ENCODE peak calls at places on chromosomes 7 and 10, in eight cellular contexts. C is activated B cell treated with CpG ODN at 0.5 μM for 24 hours, B is pancreas, A is heart left ventricle, J is osteoblast, N is OCI-LY7, S is foreskin fibroblast, I is HL-60. U is an unnamed sample.

GRCh38 chr7:98107313-98107691 is 640 bp downstream of the LMTK2 start:
- DNase-seq in N (peak), J (peak), A (peak), C (no peak), B (no peak), S (peak), I (no peak), U (no peak)

GRCh38 chr7:92588561-92588960 is 1.6 kb downstream of the FAM133B start:
- DNase-seq in I (peak), N (no peak), J (no peak), C (no peak), B (no peak), A (no peak), S (peak), U (no peak)

GRCh38 chr7:132697032-132697431 is 120.8 kb upstream of the PLXNA4 start:
- DNase-seq in I (no peak), S (no peak), A (no peak), N (no peak), C (no peak), B (no peak), J (no peak), U (no peak)

GRCh38 chr7:142516038-142516501 is 233.2 kb upstream of the PRSS1 start:
- DNase-seq in N (peak), S (peak), B (peak), I (peak), A (no peak), C (no peak), J (peak), U (peak)

GRCh38 chr10:58950618-58951017 is 225.8 kb upstream of the PHYHIPL start:
- DNase-seq in C (no peak), B (no peak), S (peak), N (no peak), J (no peak), A (no peak), I (no peak), U (no peak)

GRCh38 chr10:74206727-74207126 is 55.7 kb downstream of the ADK start:
- DNase-seq in N (no peak), C (no peak), I (no peak), A (no peak), S (no peak), J (no peak), B (peak), U (no peak)

GRCh38 chr10:10798543-10799192 is 219.0 kb upstream of the CELF2 start:
- DNase-seq in J (no peak), B (no peak), I (no peak), N (no peak), S (peak), C (no peak), A (no peak), U (no peak)

GRCh38 chr10:132839061-132839460 is 53.1 kb upstream of the NKX6-2 start:
- DNase-seq in I (no peak), N (no peak), S (no peak), A (no peak), B (no peak), C (no peak), J (no peak), U (no peak)

GRCh38 chr10:110901954-110902819 is 16.8 kb downstream of the BBIP1 start:
- DNase-seq in N (no peak), J (peak), A (no peak), I (no peak), B (no peak), C (no peak), S (peak), U (no peak)

GRCh38 chr10:416091-416515 is 273.4 kb downstream of the DIP2C start:
- DNase-seq in A (no peak), B (no peak), C (no peak), N (peak), J (no peak), I (no peak), S (no peak), U (no peak)

GRCh38 chr7:104299323-104299722 is 29.1 kb upstream of the LHFPL3 start:
- DNase-seq in C (no peak), S (no peak), A (no peak), J (no peak), I (no peak), B (no peak), N (no peak), U (peak)

GRCh38 chr10:10785627-10786333 is 231.9 kb upstream of the CELF2 start:
- DNase-seq in N (no peak), S (peak), I (no peak), C (no peak), A (no peak), B (no peak), J (no peak), U (no peak)

DNA sequence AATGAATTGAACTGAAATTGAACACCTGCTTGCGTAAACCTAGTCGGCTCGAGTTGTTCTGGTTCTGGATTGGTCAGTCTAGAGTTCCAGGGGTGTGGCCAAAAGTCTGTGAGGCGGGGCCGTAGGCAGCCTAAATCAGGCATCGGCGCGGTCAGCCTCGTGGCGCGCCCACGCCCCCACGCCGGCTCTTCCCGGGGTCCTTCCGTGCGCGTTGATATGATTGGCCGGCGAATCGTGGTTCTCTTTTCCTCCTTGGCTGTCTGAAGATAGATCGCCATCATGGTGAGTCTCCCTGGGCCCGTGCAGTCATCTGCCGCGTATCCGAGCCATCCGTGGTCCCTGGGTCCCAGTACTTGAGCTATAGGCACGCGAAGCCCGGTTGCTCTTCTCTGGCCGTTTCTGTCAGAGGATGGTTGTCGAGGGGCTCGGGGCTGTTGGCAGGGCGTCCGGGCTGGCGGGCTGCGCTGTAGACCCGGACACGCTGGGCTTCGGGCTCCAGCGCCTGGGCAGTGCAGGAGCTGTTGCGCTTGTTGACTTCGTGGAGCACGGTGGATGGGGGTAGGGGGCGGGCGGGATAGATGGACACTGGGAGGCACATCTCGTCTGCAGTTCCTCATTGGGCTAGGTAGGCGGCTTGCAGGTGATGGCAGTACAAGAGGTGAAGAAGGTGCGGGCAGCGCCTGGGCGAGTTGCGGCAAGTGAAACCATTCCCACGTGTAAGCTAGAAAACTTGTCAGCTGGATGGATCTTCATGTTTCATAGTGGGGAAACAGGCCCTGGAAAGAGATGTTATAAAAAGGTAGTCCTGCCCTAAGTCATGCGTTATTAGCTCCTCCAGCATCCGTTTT is at the start of gene RPS24:
- DNase-seq in A (peak), J (peak), S (peak), I (peak), C (peak), B (peak), N (peak), U (peak)
- TF ChIP-seq CTCF in A (no peak), J (no peak), S (no peak), I (no peak), C (no peak), B (no peak), N (no peak), U (no peak)

GRCh38 chr7:2248984-2249694 is 7.1 kb downstream of the NUDT1 start:
- DNase-seq in I (no peak), A (peak), J (peak), C (no peak), S (peak), B (no peak), N (no peak), U (no peak)
- TF ChIP-seq CTCF in I (no peak), A (peak), J (peak), C (no peak), S (no peak), B (no peak), N (no peak), U (no peak)

DNA sequence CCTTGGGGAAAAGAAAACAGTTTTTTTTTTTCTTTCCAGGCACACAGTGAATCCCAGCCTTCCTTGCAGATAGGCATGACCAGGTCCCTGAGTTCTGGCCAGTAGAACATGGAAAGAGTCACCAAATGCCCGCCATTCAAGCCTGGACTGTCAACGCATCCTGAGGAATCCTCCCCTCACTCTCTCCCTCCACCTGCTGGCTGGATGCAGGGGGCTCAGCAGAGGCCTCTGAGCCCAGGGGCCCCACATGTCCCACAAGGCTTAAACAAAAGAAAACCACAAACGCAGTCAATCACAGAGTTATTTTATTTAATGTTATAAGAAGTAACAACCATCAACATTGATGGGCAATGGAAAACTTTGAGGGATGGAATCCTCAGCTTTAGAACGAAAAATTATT is 93.1 kb downstream of the JCAD start:
- DNase-seq in J (no peak), N (no peak), I (no peak), S (no peak), C (no peak), A (no peak), B (no peak), U (no peak)
- TF ChIP-seq CTCF in J (no peak), N (no peak), I (no peak), S (no peak), C (no peak), A (no peak), B (no peak), U (no peak)

DNA sequence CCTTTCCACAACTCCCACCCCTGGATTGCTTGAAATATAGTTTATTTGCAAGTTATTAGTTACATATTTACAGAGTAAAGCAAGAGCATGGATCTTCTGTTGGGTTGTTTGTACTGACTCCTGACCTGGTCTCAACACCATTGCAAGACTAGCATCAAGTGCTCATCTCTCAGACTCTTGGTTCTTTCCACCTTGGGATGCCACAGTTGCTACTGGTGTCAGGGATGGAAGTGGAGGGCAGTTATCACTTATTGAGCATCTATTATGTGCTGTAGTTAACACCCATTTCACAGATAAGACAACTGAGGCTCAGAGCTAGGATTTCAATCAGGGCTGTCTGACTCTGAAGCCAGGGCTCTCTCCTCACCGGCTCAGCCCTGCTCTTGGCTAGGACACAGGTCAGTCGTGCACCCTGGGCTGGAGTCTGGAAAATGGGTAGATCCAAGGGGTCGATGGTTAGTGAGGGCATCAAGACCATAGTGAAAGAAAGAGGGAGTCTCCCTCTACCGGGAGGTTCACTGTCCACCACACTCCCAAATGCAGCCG is 614 bp upstream of the ADAMTS14 start:
- DNase-seq in A (no peak), B (no peak), N (no peak), S (no peak), C (no peak), J (peak), I (no peak), U (no peak)
- TF ChIP-seq CTCF in A (no peak), B (no peak), N (no peak), S (peak), C (no peak), J (peak), I (no peak), U (no peak)

U was measured in D721Med.